ENCODE peak calls at places on chromosome 12, in nine cellular contexts. One of them, this sample, is unnamed. For H3K4me1, the result is how much of the 10 kb centered on the place peaks cover.

GRCh38 chr12:23084236-23084995 is 459.4 kb downstream of the ETNK1 start:
- DNase-seq in psoas muscle: no peak
- DNase-seq in HepG2: peak
- DNase-seq in GM23248: peak
- DNase-seq in fibroblast of lung: peak
- DNase-seq in naive thymus-derived CD4-positive, alpha-beta T cell: no peak
- DNase-seq in PC-3: peak
- DNase-seq in IMR-90: peak
- DNase-seq in CD8-positive, alpha-beta memory T cell: no peak
- DNase-seq in this sample: no peak

GRCh38 chr12:6500466-6500865 is 6.6 kb downstream of the NCAPD2 start:
- DNase-seq in psoas muscle: no peak
- DNase-seq in HepG2: no peak
- DNase-seq in GM23248: no peak
- DNase-seq in fibroblast of lung: no peak
- DNase-seq in naive thymus-derived CD4-positive, alpha-beta T cell: no peak
- DNase-seq in PC-3: no peak
- DNase-seq in IMR-90: no peak
- DNase-seq in CD8-positive, alpha-beta memory T cell: no peak
- DNase-seq in this sample: no peak

GRCh38 chr12:18782827-18783226 is 44.9 kb downstream of the CAPZA3 start:
- DNase-seq in psoas muscle: no peak
- DNase-seq in HepG2: no peak
- DNase-seq in GM23248: peak
- DNase-seq in fibroblast of lung: no peak
- DNase-seq in naive thymus-derived CD4-positive, alpha-beta T cell: no peak
- DNase-seq in PC-3: no peak
- DNase-seq in IMR-90: peak
- DNase-seq in CD8-positive, alpha-beta memory T cell: no peak
- DNase-seq in this sample: no peak

GRCh38 chr12:27549231-27549800 is 25.3 kb downstream of the PPFIBP1 start:
- DNase-seq in psoas muscle: no peak
- DNase-seq in HepG2: peak
- DNase-seq in GM23248: peak
- DNase-seq in fibroblast of lung: peak
- DNase-seq in naive thymus-derived CD4-positive, alpha-beta T cell: no peak
- DNase-seq in PC-3: peak
- DNase-seq in IMR-90: peak
- DNase-seq in CD8-positive, alpha-beta memory T cell: no peak
- DNase-seq in this sample: no peak

GRCh38 chr12:91381309-91381804 is 198.7 kb upstream of the DCN start:
- DNase-seq in psoas muscle: no peak
- DNase-seq in HepG2: no peak
- DNase-seq in GM23248: peak
- DNase-seq in fibroblast of lung: peak
- DNase-seq in naive thymus-derived CD4-positive, alpha-beta T cell: no peak
- DNase-seq in PC-3: peak
- DNase-seq in IMR-90: peak
- DNase-seq in CD8-positive, alpha-beta memory T cell: no peak
- DNase-seq in this sample: no peak

GRCh38 chr12:105240233-105240632 is 4.3 kb upstream of the APPL2 start:
- DNase-seq in psoas muscle: no peak
- DNase-seq in HepG2: no peak
- DNase-seq in GM23248: no peak
- DNase-seq in fibroblast of lung: no peak
- DNase-seq in naive thymus-derived CD4-positive, alpha-beta T cell: no peak
- DNase-seq in PC-3: no peak
- DNase-seq in IMR-90: no peak
- DNase-seq in CD8-positive, alpha-beta memory T cell: no peak
- DNase-seq in this sample: no peak

GRCh38 chr12:62957233-62957953 is 22.4 kb upstream of the PPM1H start:
- DNase-seq in psoas muscle: no peak
- DNase-seq in HepG2: peak
- DNase-seq in GM23248: no peak
- DNase-seq in fibroblast of lung: peak
- DNase-seq in naive thymus-derived CD4-positive, alpha-beta T cell: no peak
- DNase-seq in PC-3: peak
- DNase-seq in IMR-90: no peak
- DNase-seq in CD8-positive, alpha-beta memory T cell: no peak
- DNase-seq in this sample: no peak

GRCh38 chr12:89603678-89604077 is 77.8 kb upstream of the POC1B start:
- DNase-seq in psoas muscle: no peak
- DNase-seq in HepG2: no peak
- DNase-seq in GM23248: no peak
- DNase-seq in fibroblast of lung: no peak
- DNase-seq in naive thymus-derived CD4-positive, alpha-beta T cell: no peak
- DNase-seq in PC-3: no peak
- DNase-seq in IMR-90: no peak
- DNase-seq in CD8-positive, alpha-beta memory T cell: no peak
- DNase-seq in this sample: no peak

GRCh38 chr12:55830601-55831406 is 1.4 kb upstream of the DNAJC14 start:
- DNase-seq in psoas muscle: peak
- DNase-seq in HepG2: peak
- DNase-seq in GM23248: peak
- DNase-seq in fibroblast of lung: peak
- DNase-seq in naive thymus-derived CD4-positive, alpha-beta T cell: peak
- DNase-seq in PC-3: no peak
- DNase-seq in IMR-90: peak
- DNase-seq in CD8-positive, alpha-beta memory T cell: peak
- DNase-seq in this sample: no peak

GRCh38 chr12:52217223-52217622 is 15.8 kb upstream of the KRT7 start:
- DNase-seq in psoas muscle: peak
- DNase-seq in HepG2: no peak
- DNase-seq in GM23248: no peak
- DNase-seq in fibroblast of lung: no peak
- DNase-seq in naive thymus-derived CD4-positive, alpha-beta T cell: no peak
- DNase-seq in PC-3: peak
- DNase-seq in IMR-90: no peak
- DNase-seq in CD8-positive, alpha-beta memory T cell: no peak
- DNase-seq in this sample: no peak

GRCh38 chr12:26122681-26123481 is 2.0 kb downstream of the BHLHE41 start:
- DNase-seq in psoas muscle: peak
- DNase-seq in HepG2: no peak
- DNase-seq in GM23248: peak
- DNase-seq in fibroblast of lung: peak
- DNase-seq in naive thymus-derived CD4-positive, alpha-beta T cell: peak
- DNase-seq in PC-3: peak
- DNase-seq in IMR-90: peak
- DNase-seq in CD8-positive, alpha-beta memory T cell: no peak
- DNase-seq in this sample: no peak

GRCh38 chr12:8914716-8915526 is 612 bp downstream of the PHC1 start:
- DNase-seq in psoas muscle: peak
- DNase-seq in HepG2: peak
- DNase-seq in GM23248: peak
- DNase-seq in fibroblast of lung: peak
- DNase-seq in naive thymus-derived CD4-positive, alpha-beta T cell: peak
- DNase-seq in PC-3: peak
- DNase-seq in IMR-90: peak
- DNase-seq in CD8-positive, alpha-beta memory T cell: peak
- DNase-seq in this sample: no peak

GRCh38 chr12:112419269-112420133 is 754 bp downstream of the PTPN11 start:
- DNase-seq in psoas muscle: peak
- DNase-seq in HepG2: peak
- DNase-seq in GM23248: peak
- DNase-seq in fibroblast of lung: peak
- DNase-seq in naive thymus-derived CD4-positive, alpha-beta T cell: no peak
- DNase-seq in PC-3: peak
- DNase-seq in IMR-90: peak
- DNase-seq in CD8-positive, alpha-beta memory T cell: no peak
- DNase-seq in this sample: no peak

GRCh38 chr12:53755451-53756290 is 3.9 kb upstream of the CISTR start:
- DNase-seq in psoas muscle: no peak
- DNase-seq in HepG2: no peak
- DNase-seq in GM23248: no peak
- DNase-seq in fibroblast of lung: no peak
- DNase-seq in naive thymus-derived CD4-positive, alpha-beta T cell: no peak
- DNase-seq in PC-3: no peak
- DNase-seq in IMR-90: no peak
- DNase-seq in CD8-positive, alpha-beta memory T cell: no peak
- DNase-seq in this sample: no peak

GRCh38 chr12:39272934-39273770 is 169.8 kb downstream of the KIF21A start:
- DNase-seq in psoas muscle: no peak
- DNase-seq in HepG2: peak
- DNase-seq in GM23248: peak
- DNase-seq in fibroblast of lung: peak
- DNase-seq in naive thymus-derived CD4-positive, alpha-beta T cell: no peak
- DNase-seq in PC-3: peak
- DNase-seq in IMR-90: peak
- DNase-seq in CD8-positive, alpha-beta memory T cell: no peak
- DNase-seq in this sample: no peak

GRCh38 chr12:47573146-47573659 is 132.6 kb downstream of the RPAP3 start:
- DNase-seq in psoas muscle: no peak
- DNase-seq in HepG2: no peak
- DNase-seq in GM23248: no peak
- DNase-seq in fibroblast of lung: no peak
- DNase-seq in naive thymus-derived CD4-positive, alpha-beta T cell: no peak
- DNase-seq in PC-3: no peak
- DNase-seq in IMR-90: no peak
- DNase-seq in CD8-positive, alpha-beta memory T cell: no peak
- DNase-seq in this sample: no peak

GRCh38 chr12:47808049-47808448 is 11.7 kb downstream of the HDAC7 start:
- DNase-seq in psoas muscle: peak
- DNase-seq in HepG2: no peak
- DNase-seq in GM23248: peak
- DNase-seq in fibroblast of lung: no peak
- DNase-seq in naive thymus-derived CD4-positive, alpha-beta T cell: peak
- DNase-seq in PC-3: no peak
- DNase-seq in IMR-90: peak
- DNase-seq in CD8-positive, alpha-beta memory T cell: peak
- DNase-seq in this sample: no peak

GRCh38 chr12:79629561-79629960 is 61.2 kb downstream of the PAWR start:
- DNase-seq in psoas muscle: no peak
- DNase-seq in HepG2: no peak
- DNase-seq in GM23248: no peak
- DNase-seq in fibroblast of lung: no peak
- DNase-seq in naive thymus-derived CD4-positive, alpha-beta T cell: no peak
- DNase-seq in PC-3: no peak
- DNase-seq in IMR-90: no peak
- DNase-seq in CD8-positive, alpha-beta memory T cell: no peak
- DNase-seq in this sample: no peak

GRCh38 chr12:12523229-12523628 is 39.4 kb downstream of the DUSP16 start:
- DNase-seq in psoas muscle: no peak
- DNase-seq in HepG2: no peak
- DNase-seq in GM23248: no peak
- DNase-seq in fibroblast of lung: no peak
- DNase-seq in naive thymus-derived CD4-positive, alpha-beta T cell: no peak
- DNase-seq in PC-3: no peak
- DNase-seq in IMR-90: no peak
- DNase-seq in CD8-positive, alpha-beta memory T cell: no peak
- DNase-seq in this sample: no peak
- H3K4me1 ChIP-seq in psoas muscle: half or more
- H3K4me1 ChIP-seq in HepG2: under half
- H3K4me1 ChIP-seq in GM23248: under half
- H3K4me1 ChIP-seq in fibroblast of lung: under half
- H3K4me1 ChIP-seq in naive thymus-derived CD4-positive, alpha-beta T cell: under half
- H3K4me1 ChIP-seq in PC-3: under half
- H3K4me1 ChIP-seq in IMR-90: under half
- H3K4me1 ChIP-seq in CD8-positive, alpha-beta memory T cell: under half
- H3K4me1 ChIP-seq in this sample: under half

GRCh38 chr12:4277205-4277543 is 3.6 kb downstream of the CCND2 start:
- DNase-seq in psoas muscle: no peak
- DNase-seq in HepG2: no peak
- DNase-seq in GM23248: no peak
- DNase-seq in fibroblast of lung: no peak
- DNase-seq in naive thymus-derived CD4-positive, alpha-beta T cell: no peak
- DNase-seq in PC-3: no peak
- DNase-seq in IMR-90: no peak
- DNase-seq in CD8-positive, alpha-beta memory T cell: no peak
- DNase-seq in this sample: no peak
- H3K4me1 ChIP-seq in psoas muscle: under half
- H3K4me1 ChIP-seq in HepG2: under half
- H3K4me1 ChIP-seq in GM23248: under half
- H3K4me1 ChIP-seq in fibroblast of lung: under half
- H3K4me1 ChIP-seq in naive thymus-derived CD4-positive, alpha-beta T cell: under half
- H3K4me1 ChIP-seq in PC-3: under half
- H3K4me1 ChIP-seq in IMR-90: under half
- H3K4me1 ChIP-seq in CD8-positive, alpha-beta memory T cell: half or more
- H3K4me1 ChIP-seq in this sample: half or more

GRCh38 chr12:57242329-57242690 is 8.7 kb downstream of the STAC3 start:
- DNase-seq in psoas muscle: peak
- DNase-seq in HepG2: no peak
- DNase-seq in GM23248: peak
- DNase-seq in fibroblast of lung: no peak
- DNase-seq in naive thymus-derived CD4-positive, alpha-beta T cell: no peak
- DNase-seq in PC-3: no peak
- DNase-seq in IMR-90: no peak
- DNase-seq in CD8-positive, alpha-beta memory T cell: no peak
- DNase-seq in this sample: no peak
- H3K4me1 ChIP-seq in psoas muscle: half or more
- H3K4me1 ChIP-seq in HepG2: half or more
- H3K4me1 ChIP-seq in GM23248: under half
- H3K4me1 ChIP-seq in fibroblast of lung: under half
- H3K4me1 ChIP-seq in naive thymus-derived CD4-positive, alpha-beta T cell: half or more
- H3K4me1 ChIP-seq in PC-3: under half
- H3K4me1 ChIP-seq in IMR-90: under half
- H3K4me1 ChIP-seq in CD8-positive, alpha-beta memory T cell: half or more
- H3K4me1 ChIP-seq in this sample: half or more

GRCh38 chr12:116062698-116063097 is 214.8 kb downstream of the MED13L start:
- DNase-seq in psoas muscle: no peak
- DNase-seq in HepG2: no peak
- DNase-seq in GM23248: no peak
- DNase-seq in fibroblast of lung: no peak
- DNase-seq in naive thymus-derived CD4-positive, alpha-beta T cell: no peak
- DNase-seq in PC-3: no peak
- DNase-seq in IMR-90: no peak
- DNase-seq in CD8-positive, alpha-beta memory T cell: no peak
- DNase-seq in this sample: no peak
- H3K4me1 ChIP-seq in psoas muscle: half or more
- H3K4me1 ChIP-seq in HepG2: under half
- H3K4me1 ChIP-seq in GM23248: under half
- H3K4me1 ChIP-seq in fibroblast of lung: under half
- H3K4me1 ChIP-seq in naive thymus-derived CD4-positive, alpha-beta T cell: under half
- H3K4me1 ChIP-seq in PC-3: under half
- H3K4me1 ChIP-seq in IMR-90: under half
- H3K4me1 ChIP-seq in CD8-positive, alpha-beta memory T cell: under half
- H3K4me1 ChIP-seq in this sample: under half

This sample was measured in esophagus squamous epithelium.